ENCODE peak calls at places on chromosomes 11 and 22, in ten cellular contexts. One of them, this sample, is unnamed.

GRCh38 chr11:118485273-118485672 is 42.0 kb upstream of the TTC36 start:
- DNase-seq in body of pancreas: no peak
- DNase-seq in right lobe of liver: no peak
- DNase-seq in HCT116: no peak
- DNase-seq in NB4: no peak
- DNase-seq in adrenal gland: no peak
- DNase-seq in testis: no peak
- DNase-seq in lower leg skin: no peak
- DNase-seq in Peyer's patch: no peak
- DNase-seq in spleen: no peak
- DNase-seq in this sample: no peak

GRCh38 chr11:85086511-85087284 is 540.4 kb downstream of the DLG2 start:
- DNase-seq in body of pancreas: no peak
- DNase-seq in right lobe of liver: no peak
- DNase-seq in HCT116: no peak
- DNase-seq in NB4: no peak
- DNase-seq in adrenal gland: no peak
- DNase-seq in testis: no peak
- DNase-seq in lower leg skin: no peak
- DNase-seq in Peyer's patch: no peak
- DNase-seq in spleen: no peak
- DNase-seq in this sample: no peak

GRCh38 chr11:113473983-113474361 is 1.2 kb downstream of the DRD2 start:
- DNase-seq in body of pancreas: no peak
- DNase-seq in right lobe of liver: no peak
- DNase-seq in HCT116: no peak
- DNase-seq in NB4: no peak
- DNase-seq in adrenal gland: no peak
- DNase-seq in testis: no peak
- DNase-seq in lower leg skin: no peak
- DNase-seq in Peyer's patch: no peak
- DNase-seq in spleen: no peak
- DNase-seq in this sample: no peak

GRCh38 chr22:31586137-31586920 is 75.7 kb downstream of the PISD start:
- DNase-seq in body of pancreas: no peak
- DNase-seq in right lobe of liver: no peak
- DNase-seq in HCT116: no peak
- DNase-seq in NB4: no peak
- DNase-seq in adrenal gland: no peak
- DNase-seq in testis: no peak
- DNase-seq in lower leg skin: no peak
- DNase-seq in Peyer's patch: no peak
- DNase-seq in spleen: no peak
- DNase-seq in this sample: no peak

GRCh38 chr11:74434528-74434927 is 32.8 kb downstream of the KCNE3 start:
- DNase-seq in body of pancreas: no peak
- DNase-seq in right lobe of liver: no peak
- DNase-seq in HCT116: no peak
- DNase-seq in NB4: peak; percentile 70
- DNase-seq in adrenal gland: no peak
- DNase-seq in testis: no peak
- DNase-seq in lower leg skin: no peak
- DNase-seq in Peyer's patch: no peak
- DNase-seq in spleen: no peak
- DNase-seq in this sample: no peak

GRCh38 chr11:65069217-65069616 is 10.9 kb upstream of the NAALADL1 start:
- DNase-seq in body of pancreas: no peak
- DNase-seq in right lobe of liver: no peak
- DNase-seq in HCT116: no peak
- DNase-seq in NB4: peak; percentile 89
- DNase-seq in adrenal gland: no peak
- DNase-seq in testis: no peak
- DNase-seq in lower leg skin: no peak
- DNase-seq in Peyer's patch: no peak
- DNase-seq in spleen: no peak
- DNase-seq in this sample: no peak

GRCh38 chr11:120222916-120223315 is 12.1 kb downstream of the OAF start:
- DNase-seq in body of pancreas: no peak
- DNase-seq in right lobe of liver: no peak
- DNase-seq in HCT116: no peak
- DNase-seq in NB4: no peak
- DNase-seq in adrenal gland: no peak
- DNase-seq in testis: no peak
- DNase-seq in lower leg skin: no peak
- DNase-seq in Peyer's patch: no peak
- DNase-seq in spleen: peak; percentile 67
- DNase-seq in this sample: no peak

GRCh38 chr11:75768909-75769771 is 562 bp downstream of the DGAT2 start:
- DNase-seq in body of pancreas: no peak
- DNase-seq in right lobe of liver: no peak
- DNase-seq in HCT116: no peak
- DNase-seq in NB4: no peak
- DNase-seq in adrenal gland: no peak
- DNase-seq in testis: no peak
- DNase-seq in lower leg skin: no peak
- DNase-seq in Peyer's patch: no peak
- DNase-seq in spleen: no peak
- DNase-seq in this sample: no peak

DNA sequence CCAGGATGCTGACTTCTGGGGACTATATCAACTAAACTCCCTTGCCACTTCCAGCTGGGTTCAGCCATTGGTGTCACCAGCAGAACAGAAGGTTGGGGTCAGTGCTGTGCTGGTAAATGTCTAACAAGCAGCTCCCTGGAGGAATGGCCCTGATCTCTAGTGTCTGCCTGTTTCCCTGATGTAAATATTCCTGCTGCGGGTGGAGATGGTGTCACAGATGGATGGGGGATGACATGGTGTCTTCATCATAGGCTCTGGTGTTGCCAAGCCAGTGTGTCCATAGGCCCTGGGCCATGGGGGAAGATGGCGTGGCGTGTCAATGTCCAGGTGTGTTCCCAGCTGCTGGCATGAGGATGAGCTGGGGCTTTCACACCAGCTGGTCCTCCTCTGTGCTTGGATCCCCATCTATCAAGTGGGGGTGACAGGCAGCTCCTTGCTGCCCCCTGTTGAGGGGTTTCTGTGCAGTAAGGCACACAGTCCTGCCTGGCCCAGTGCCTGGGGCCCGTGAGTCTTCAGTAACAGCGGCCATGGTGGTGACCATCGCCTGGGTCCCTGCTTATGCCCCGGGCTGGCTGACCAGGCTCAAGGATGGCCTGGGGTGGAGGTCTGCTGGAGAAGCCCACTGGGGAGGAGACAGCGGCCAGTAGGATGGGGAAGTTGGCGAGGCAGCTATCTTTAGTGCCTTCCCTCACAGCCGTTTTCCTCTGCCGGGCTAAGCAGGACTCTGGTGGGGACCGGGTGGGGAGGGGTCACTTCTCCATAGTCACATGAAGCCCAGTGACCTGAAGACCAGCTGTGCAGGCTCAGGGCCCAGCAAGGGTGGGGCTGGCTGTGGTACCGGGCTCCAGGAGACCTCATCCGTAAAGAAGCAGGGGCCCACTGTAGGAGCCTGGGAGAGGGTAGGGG is 12.7 kb downstream of the RPL3 start:
- DNase-seq in body of pancreas: peak; percentile 62
- DNase-seq in right lobe of liver: no peak
- DNase-seq in HCT116: no peak
- DNase-seq in NB4: peak; percentile 61
- DNase-seq in adrenal gland: no peak
- DNase-seq in testis: no peak
- DNase-seq in lower leg skin: peak; percentile 43
- DNase-seq in Peyer's patch: peak; percentile 56
- DNase-seq in spleen: peak; percentile 77
- DNase-seq in this sample: no peak
- TF ChIP-seq CTCF in body of pancreas: no peak
- TF ChIP-seq CTCF in right lobe of liver: peak; percentile 29
- TF ChIP-seq CTCF in HCT116: peak; percentile 75
- TF ChIP-seq CTCF in NB4: peak; percentile 58
- TF ChIP-seq CTCF in adrenal gland: peak; percentile 22
- TF ChIP-seq CTCF in testis: no peak
- TF ChIP-seq CTCF in lower leg skin: no peak
- TF ChIP-seq CTCF in Peyer's patch: no peak
- TF ChIP-seq CTCF in spleen: peak; percentile 68
- TF ChIP-seq CTCF in this sample: no peak

GRCh38 chr22:37075822-37076433 is 24.4 kb downstream of the KCTD17 start:
- DNase-seq in body of pancreas: no peak
- DNase-seq in right lobe of liver: no peak
- DNase-seq in HCT116: no peak
- DNase-seq in NB4: no peak
- DNase-seq in adrenal gland: no peak
- DNase-seq in testis: no peak
- DNase-seq in lower leg skin: no peak
- DNase-seq in Peyer's patch: no peak
- DNase-seq in spleen: no peak
- DNase-seq in this sample: no peak
- H3K4me3 ChIP-seq in body of pancreas: no peak overlapping the region
- H3K4me3 ChIP-seq in right lobe of liver: no peak overlapping the region
- H3K4me3 ChIP-seq in HCT116: no peak overlapping the region
- H3K4me3 ChIP-seq in NB4: no peak overlapping the region
- H3K4me3 ChIP-seq in adrenal gland: no peak overlapping the region
- H3K4me3 ChIP-seq in testis: no peak overlapping the region
- H3K4me3 ChIP-seq in lower leg skin: no peak overlapping the region
- H3K4me3 ChIP-seq in Peyer's patch: no peak overlapping the region
- H3K4me3 ChIP-seq in spleen: no peak overlapping the region
- H3K4me3 ChIP-seq in this sample: no peak overlapping the region

GRCh38 chr22:49116021-49116420 is 711.7 kb downstream of the BRD1 start:
- DNase-seq in body of pancreas: no peak
- DNase-seq in right lobe of liver: no peak
- DNase-seq in HCT116: no peak
- DNase-seq in NB4: no peak
- DNase-seq in adrenal gland: no peak
- DNase-seq in testis: no peak
- DNase-seq in lower leg skin: no peak
- DNase-seq in Peyer's patch: no peak
- DNase-seq in spleen: no peak
- DNase-seq in this sample: no peak

GRCh38 chr22:49116486-49116885 is 711.2 kb downstream of the BRD1 start:
- DNase-seq in body of pancreas: no peak
- DNase-seq in right lobe of liver: no peak
- DNase-seq in HCT116: no peak
- DNase-seq in NB4: no peak
- DNase-seq in adrenal gland: no peak
- DNase-seq in testis: no peak
- DNase-seq in lower leg skin: no peak
- DNase-seq in Peyer's patch: no peak
- DNase-seq in spleen: no peak
- DNase-seq in this sample: no peak

GRCh38 chr22:49123621-49124192 is 704.0 kb downstream of the BRD1 start:
- DNase-seq in body of pancreas: no peak
- DNase-seq in right lobe of liver: no peak
- DNase-seq in HCT116: no peak
- DNase-seq in NB4: no peak
- DNase-seq in adrenal gland: no peak
- DNase-seq in testis: no peak
- DNase-seq in lower leg skin: no peak
- DNase-seq in Peyer's patch: no peak
- DNase-seq in spleen: no peak
- DNase-seq in this sample: no peak

GRCh38 chr22:49115186-49115585 is 712.5 kb downstream of the BRD1 start:
- DNase-seq in body of pancreas: no peak
- DNase-seq in right lobe of liver: no peak
- DNase-seq in HCT116: no peak
- DNase-seq in NB4: no peak
- DNase-seq in adrenal gland: no peak
- DNase-seq in testis: no peak
- DNase-seq in lower leg skin: no peak
- DNase-seq in Peyer's patch: no peak
- DNase-seq in spleen: no peak
- DNase-seq in this sample: no peak

DNA sequence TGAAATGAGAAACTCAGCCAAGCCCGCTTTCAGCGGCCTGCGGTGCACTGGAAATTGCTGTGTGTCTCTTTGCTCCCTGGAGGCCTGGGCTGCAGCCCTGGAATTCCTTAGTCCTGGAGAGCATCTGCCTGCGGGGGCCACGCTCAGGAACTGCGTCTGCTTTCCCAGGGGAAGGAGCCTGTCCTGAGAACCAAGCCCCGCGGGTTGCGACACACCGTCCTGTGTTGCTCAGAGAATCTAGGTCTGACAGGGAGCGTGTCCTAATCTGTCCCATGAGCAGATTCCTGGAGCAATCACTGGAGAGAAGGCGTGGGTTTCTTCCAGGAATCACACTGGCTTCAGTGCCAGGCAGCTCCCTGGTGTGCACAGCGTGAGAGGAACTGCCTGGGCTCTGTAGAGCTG is 708.1 kb downstream of the BRD1 start:
- DNase-seq in body of pancreas: peak; percentile 25
- DNase-seq in right lobe of liver: no peak
- DNase-seq in HCT116: no peak
- DNase-seq in NB4: no peak
- DNase-seq in adrenal gland: peak; percentile 25
- DNase-seq in testis: no peak
- DNase-seq in lower leg skin: peak; percentile 62
- DNase-seq in Peyer's patch: no peak
- DNase-seq in spleen: no peak
- DNase-seq in this sample: no peak
- TF ChIP-seq POLR2A in body of pancreas: no peak
- TF ChIP-seq POLR2A in right lobe of liver: no peak
- TF ChIP-seq POLR2A in HCT116: no peak
- TF ChIP-seq POLR2A in NB4: no peak
- TF ChIP-seq POLR2A in adrenal gland: no peak
- TF ChIP-seq POLR2A in testis: no peak
- TF ChIP-seq POLR2A in lower leg skin: no peak
- TF ChIP-seq POLR2A in Peyer's patch: no peak
- TF ChIP-seq POLR2A in spleen: no peak
- TF ChIP-seq POLR2A in this sample: no peak

GRCh38 chr11:18792066-18792591 is 531 bp upstream of the PTPN5 start:
- DNase-seq in body of pancreas: no peak
- DNase-seq in right lobe of liver: no peak
- DNase-seq in HCT116: no peak
- DNase-seq in NB4: no peak
- DNase-seq in adrenal gland: no peak
- DNase-seq in testis: no peak
- DNase-seq in lower leg skin: no peak
- DNase-seq in Peyer's patch: no peak
- DNase-seq in spleen: no peak
- DNase-seq in this sample: no peak

GRCh38 chr11:18791175-18792065 is at the start of gene PTPN5:
- DNase-seq in body of pancreas: no peak
- DNase-seq in right lobe of liver: no peak
- DNase-seq in HCT116: no peak
- DNase-seq in NB4: no peak
- DNase-seq in adrenal gland: no peak
- DNase-seq in testis: peak; percentile 42
- DNase-seq in lower leg skin: no peak
- DNase-seq in Peyer's patch: no peak
- DNase-seq in spleen: no peak
- DNase-seq in this sample: no peak

GRCh38 chr11:18792827-18793226 is 1.2 kb upstream of the PTPN5 start:
- DNase-seq in body of pancreas: no peak
- DNase-seq in right lobe of liver: no peak
- DNase-seq in HCT116: no peak
- DNase-seq in NB4: no peak
- DNase-seq in adrenal gland: no peak
- DNase-seq in testis: no peak
- DNase-seq in lower leg skin: no peak
- DNase-seq in Peyer's patch: no peak
- DNase-seq in spleen: no peak
- DNase-seq in this sample: no peak

GRCh38 chr11:18790820-18791174 is 801 bp downstream of the PTPN5 start:
- DNase-seq in body of pancreas: no peak
- DNase-seq in right lobe of liver: no peak
- DNase-seq in HCT116: no peak
- DNase-seq in NB4: no peak
- DNase-seq in adrenal gland: no peak
- DNase-seq in testis: no peak
- DNase-seq in lower leg skin: no peak
- DNase-seq in Peyer's patch: no peak
- DNase-seq in spleen: no peak
- DNase-seq in this sample: no peak

GRCh38 chr11:18789942-18790341 is 1.7 kb downstream of the PTPN5 start:
- DNase-seq in body of pancreas: no peak
- DNase-seq in right lobe of liver: no peak
- DNase-seq in HCT116: no peak
- DNase-seq in NB4: no peak
- DNase-seq in adrenal gland: no peak
- DNase-seq in testis: no peak
- DNase-seq in lower leg skin: no peak
- DNase-seq in Peyer's patch: no peak
- DNase-seq in spleen: no peak
- DNase-seq in this sample: no peak
- TF ChIP-seq CTCF in body of pancreas: no peak
- TF ChIP-seq CTCF in right lobe of liver: no peak
- TF ChIP-seq CTCF in HCT116: no peak
- TF ChIP-seq CTCF in NB4: no peak
- TF ChIP-seq CTCF in adrenal gland: no peak
- TF ChIP-seq CTCF in testis: no peak
- TF ChIP-seq CTCF in lower leg skin: no peak
- TF ChIP-seq CTCF in Peyer's patch: no peak
- TF ChIP-seq CTCF in spleen: no peak
- TF ChIP-seq CTCF in this sample: no peak